ENCODE peak calls at places on chromosomes 3 and 15, in four cellular contexts. A is K562, N is GM12891, C is GM12878. D is an unnamed sample.

GRCh38 chr3:82938821-82939328 is 1177.4 kb upstream of the GBE1 start:
- DNase-seq in N (no peak), A (no peak), C (no peak), D (no peak)

GRCh38 chr15:73051402-73051810 is 857 bp upstream of the NEO1 start:
- DNase-seq in N (peak; percentile 14), C (no peak), A (peak; percentile 42), D (no peak)

GRCh38 chr3:71087109-71088018 is 496.2 kb downstream of the FOXP1 start:
- DNase-seq in C (peak; percentile 80), N (no peak), A (no peak), D (no peak)

GRCh38 chr3:170038434-170039110 is 777 bp downstream of the GPR160 start:
- DNase-seq in N (peak; percentile 28), A (no peak), C (no peak), D (peak; percentile 74)

GRCh38 chr3:36741285-36741684 is 23.1 kb downstream of the DCLK3 start:
- DNase-seq in A (no peak), C (no peak), N (no peak), D (no peak)

GRCh38 chr3:123872621-123873020 is 11.5 kb downstream of the MYLK start:
- DNase-seq in C (no peak), N (no peak), A (no peak), D (no peak)

GRCh38 chr3:195117978-195118581 is 152.9 kb downstream of the XXYLT1 start:
- DNase-seq in N (no peak), A (peak; percentile 87), C (no peak), D (no peak)

GRCh38 chr3:107690522-107691138 is 167.9 kb downstream of the BBX start:
- DNase-seq in C (no peak), A (peak; percentile 8), N (no peak), D (no peak)

GRCh38 chr15:79896131-79896633 is 632 bp downstream of the MTHFS start:
- DNase-seq in C (peak; percentile 40), A (no peak), N (no peak), D (no peak)

GRCh38 chr3:67349551-67350174 is 304.7 kb downstream of the SUCLG2 start:
- DNase-seq in N (no peak), C (peak; percentile 42), A (no peak), D (no peak)

GRCh38 chr3:9435320-9435719 is 37.9 kb downstream of the SETD5 start:
- DNase-seq in N (no peak), A (no peak), C (no peak), D (no peak)

GRCh38 chr15:37370938-37371337 is 270.6 kb upstream of the MEIS2 start:
- DNase-seq in C (no peak), N (no peak), A (no peak), D (no peak)

GRCh38 chr15:45084163-45084562 is 29.8 kb downstream of the DUOX2 start:
- DNase-seq in N (no peak), C (no peak), A (no peak), D (no peak)

GRCh38 chr3:133820889-133821675 is 15.5 kb downstream of the SRPRB start:
- DNase-seq in N (no peak), A (no peak), C (no peak), D (no peak)

GRCh38 chr3:134667956-134668355 is 17.1 kb upstream of the KY start:
- DNase-seq in N (no peak), C (no peak), A (no peak), D (no peak)

GRCh38 chr3:172355836-172356235 is 92.4 kb downstream of the GHSR start:
- DNase-seq in C (no peak), A (no peak), N (no peak), D (no peak)

GRCh38 chr3:46135475-46135874 is 72.6 kb downstream of the CCR1 start:
- DNase-seq in C (no peak), N (no peak), A (no peak), D (peak; percentile 35)

GRCh38 chr15:63945005-63945788 is 101.1 kb downstream of the DAPK2 start:
- DNase-seq in C (no peak), A (peak; percentile 87), N (peak; percentile 56), D (peak; percentile 18)

GRCh38 chr3:45560270-45561020 is 34.1 kb upstream of the LIMD1 start:
- DNase-seq in N (no peak), A (no peak), C (no peak), D (no peak)

GRCh38 chr3:121152573-121152972 is 244.6 kb downstream of the STXBP5L start:
- DNase-seq in N (no peak), C (no peak), A (no peak), D (no peak)

GRCh38 chr3:126064627-126065258 is 19.2 kb downstream of the SLC41A3 start:
- DNase-seq in C (no peak), N (no peak), A (no peak), D (no peak)

GRCh38 chr3:126060613-126061145 is 23.2 kb downstream of the SLC41A3 start:
- DNase-seq in A (no peak), N (no peak), C (no peak), D (no peak)

GRCh38 chr3:126058666-126059065 is 25.3 kb downstream of the SLC41A3 start:
- DNase-seq in A (no peak), N (no peak), C (no peak), D (no peak)

GRCh38 chr3:126063358-126063965 is 20.5 kb downstream of the SLC41A3 start:
- DNase-seq in N (no peak), A (no peak), C (no peak), D (no peak)

GRCh38 chr3:126061301-126062032 is 22.5 kb downstream of the SLC41A3 start:
- DNase-seq in N (no peak), A (no peak), C (no peak), D (no peak)
- TF ChIP-seq SPI1 in N (no peak), A (no peak), C (no peak), D (no peak)

GRCh38 chr3:182800508-182800907 is 7.2 kb downstream of the ATP11B start:
- DNase-seq in A (no peak), C (no peak), N (no peak), D (no peak)
- TF ChIP-seq SPI1 in A (no peak), C (no peak), N (no peak), D (no peak)

DNA sequence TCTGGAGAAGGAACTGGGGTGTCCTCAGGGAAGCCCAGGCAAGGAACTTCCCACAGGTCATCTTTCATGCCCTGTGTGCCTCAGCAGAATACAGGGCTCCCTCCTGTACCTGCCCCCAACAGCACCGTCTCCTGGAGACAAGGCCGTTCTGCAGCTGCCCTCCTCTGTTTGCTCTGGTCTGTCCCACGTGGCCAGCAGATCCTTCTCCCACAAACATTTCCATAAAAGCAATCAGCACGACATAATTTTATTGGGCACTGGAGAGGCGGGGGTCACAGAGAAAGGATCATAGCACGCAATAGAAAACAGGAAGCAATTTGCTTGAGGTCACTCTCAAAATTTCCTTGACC is 29.5 kb downstream of the STARD5 start:
- DNase-seq in N (no peak), C (no peak), A (no peak), D (no peak)
- TF ChIP-seq SPI1 in N (no peak), C (no peak), A (no peak), D (no peak)

GRCh38 chr15:31316135-31316795 is 10.4 kb upstream of the KLF13 start:
- DNase-seq in C (no peak), A (no peak), N (no peak), D (no peak)
- TF ChIP-seq SPI1 in C (no peak), A (no peak), N (no peak), D (no peak)

GRCh38 chr15:66474140-66474539 is 23.4 kb downstream of the SNAPC5 start:
- DNase-seq in C (no peak), A (no peak), N (no peak), D (no peak)

GRCh38 chr15:66476535-66476934 is 21.0 kb downstream of the SNAPC5 start:
- DNase-seq in N (no peak), A (no peak), C (no peak), D (no peak)

GRCh38 chr15:66481107-66481856 is 16.3 kb downstream of the SNAPC5 start:
- DNase-seq in A (peak; percentile 55), C (no peak), N (no peak), D (no peak)

GRCh38 chr15:66480267-66480666 is 17.3 kb downstream of the SNAPC5 start:
- DNase-seq in C (no peak), N (no peak), A (no peak), D (no peak)

DNA sequence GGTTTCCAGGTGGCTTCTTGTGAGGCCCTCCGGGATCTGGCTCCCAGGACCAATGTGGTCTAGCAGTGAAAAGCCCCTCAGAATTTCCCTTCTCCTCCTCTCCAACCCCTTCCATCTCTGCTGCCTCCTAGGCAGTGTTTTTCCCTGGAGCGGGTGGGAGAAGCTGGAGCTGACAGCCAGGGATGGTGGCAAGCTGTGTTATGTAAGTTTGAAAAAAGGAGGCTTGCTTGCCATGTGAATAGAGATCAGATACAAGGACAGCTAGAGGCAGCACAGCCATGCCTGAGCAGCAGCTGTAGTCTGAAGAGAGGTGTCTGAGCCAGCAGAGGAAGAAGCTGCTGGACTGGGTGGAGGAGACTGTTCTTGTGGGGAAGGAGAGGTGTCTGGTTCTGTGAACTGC is 20.6 kb downstream of the SNAPC5 start:
- DNase-seq in C (no peak), A (no peak), N (no peak), D (no peak)
- TF ChIP-seq SPI1 in C (no peak), A (no peak), N (no peak), D (no peak)

DNA sequence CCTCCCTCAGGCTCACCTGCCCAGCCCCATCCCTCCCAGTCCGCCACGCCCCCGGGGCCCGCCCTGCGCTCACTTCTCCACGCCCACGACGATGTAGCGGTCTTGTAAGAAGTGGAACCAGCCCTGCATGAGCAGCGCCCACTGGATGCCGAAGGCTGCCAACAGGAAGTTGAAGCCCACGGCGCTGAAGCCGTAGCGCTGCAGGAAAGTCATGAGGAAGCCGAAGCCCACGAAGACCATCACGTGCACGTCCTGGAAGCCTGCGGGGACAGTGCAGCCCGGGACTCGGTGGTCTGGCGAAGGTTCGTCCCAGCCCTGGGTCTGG is 9.7 kb downstream of the RHCG start:
- DNase-seq in A (peak; percentile 77), C (no peak), N (peak; percentile 55), D (peak; percentile 60)
- TF ChIP-seq SPI1 in A (no peak), C (no peak), N (no peak), D (no peak)

GRCh38 chr3:23740517-23741402 is 65.0 kb upstream of the UBE2E1 start:
- DNase-seq in C (no peak), A (no peak), N (no peak), D (peak; percentile 55)
- TF ChIP-seq SPI1 in C (no peak), A (no peak), N (no peak), D (no peak)

DNA sequence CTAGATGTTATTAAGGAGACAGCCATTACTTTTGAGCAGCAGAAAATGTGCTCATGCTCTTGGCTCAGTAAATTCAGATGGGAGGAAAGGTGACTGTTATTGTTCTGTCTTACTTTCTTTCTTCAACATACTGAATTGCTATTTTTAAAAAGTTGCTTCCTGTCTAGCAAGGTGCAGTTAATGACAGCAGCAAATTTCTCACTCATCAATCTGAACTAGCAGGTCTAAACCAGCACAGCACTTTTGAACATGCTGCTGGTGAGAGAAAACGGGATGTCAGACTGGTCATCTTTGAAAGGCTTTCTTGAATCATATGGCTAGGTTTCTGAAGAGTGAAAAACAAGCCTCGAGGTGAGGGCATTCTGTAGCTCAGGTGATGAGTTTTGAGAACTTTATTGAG is 384.7 kb downstream of the MFSD1 start:
- DNase-seq in A (no peak), C (peak; percentile 37), N (peak; percentile 12), D (no peak)
- TF ChIP-seq SPI1 in A (no peak), C (no peak), N (no peak), D (no peak)

D was measured in HL-60.